ENCODE peak calls at places on chromosomes 16 and 17, in four cellular contexts. N is GM23338, R is AG04450, A is RWPE1. B is an unnamed sample.

GRCh38 chr17:29918922-29919856 is 10.8 kb downstream of the SSH2 start:
- DNase-seq in N (no peak), R (no peak), A (peak), B (no peak)

GRCh38 chr16:13907431-13907830 is 12.5 kb upstream of the ERCC4 start:
- DNase-seq in N (no peak), R (no peak), A (no peak), B (no peak)

GRCh38 chr16:26594666-26595065 is 472.1 kb upstream of the C16orf82 start:
- DNase-seq in N (no peak), R (no peak), A (no peak), B (no peak)

GRCh38 chr17:55731586-55732250 is 9.1 kb upstream of the TMEM100 start:
- DNase-seq in N (peak), R (no peak), A (no peak), B (no peak)

GRCh38 chr17:48546924-48547838 is 2.3 kb upstream of the HOXB2 start:
- DNase-seq in N (no peak), R (no peak), A (no peak), B (no peak)

GRCh38 chr17:28745052-28745776 is 1.4 kb downstream of the TRAF4 start:
- DNase-seq in N (peak), R (no peak), A (no peak), B (peak)

GRCh38 chr16:83533193-83533592 is 274.6 kb upstream of the HSBP1 start:
- DNase-seq in N (no peak), R (no peak), A (peak), B (no peak)

GRCh38 chr16:31451681-31452351 is 7.5 kb upstream of the ARMC5 start:
- DNase-seq in N (peak), R (peak), A (peak), B (no peak)

GRCh38 chr17:43517615-43518386 is 28.3 kb downstream of the ETV4 start:
- DNase-seq in N (no peak), R (no peak), A (no peak), B (peak)

DNA sequence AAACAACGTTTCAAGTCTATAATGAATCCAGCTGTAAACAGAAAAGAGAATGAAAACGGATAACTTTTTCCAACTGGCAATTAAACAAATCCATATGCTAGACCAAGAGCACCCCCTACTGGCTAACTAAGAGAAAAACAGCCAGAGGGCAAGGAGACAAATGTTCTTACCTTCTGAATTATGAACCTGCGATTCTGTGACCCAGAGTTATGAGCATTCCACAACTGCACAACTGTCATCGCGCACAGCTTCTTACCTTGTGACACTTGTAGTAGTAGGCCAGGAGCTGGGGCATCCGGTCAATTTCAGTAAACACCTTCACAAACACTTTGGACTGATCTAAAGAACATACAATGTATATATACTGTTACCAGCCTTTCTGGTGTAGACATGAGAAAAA is 18.6 kb downstream of the COG7 start:
- DNase-seq in N (peak), R (peak), A (peak), B (peak)
- H3K27ac ChIP-seq in N (no peak), R (no peak), A (no peak), B (no peak)

DNA sequence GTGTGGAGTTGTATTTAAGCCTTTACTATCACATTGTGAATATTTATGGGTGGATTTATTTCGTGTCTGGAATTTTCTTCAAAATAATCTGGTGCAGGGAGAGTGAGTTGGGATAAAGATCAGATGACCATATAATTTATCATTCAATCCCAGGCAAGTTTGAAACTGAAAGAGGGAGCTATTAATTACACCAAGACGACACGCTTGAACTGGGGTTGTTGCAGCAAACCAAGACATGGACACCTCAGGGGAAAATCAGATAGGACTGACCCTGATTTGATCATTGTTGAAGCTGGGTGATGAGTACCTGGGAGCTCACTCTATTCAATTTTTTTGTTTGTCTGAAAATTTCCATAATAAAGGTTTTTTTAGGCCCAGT is 42.2 kb downstream of the LDHD start:
- DNase-seq in N (no peak), R (no peak), A (no peak), B (no peak)
- H3K27ac ChIP-seq in N (no peak), R (no peak), A (no peak), B (no peak)

GRCh38 chr16:2026461-2027023 is at the start of gene NHERF2:
- DNase-seq in N (peak), R (no peak), A (peak), B (no peak)

GRCh38 chr16:2025251-2025650 is 1.5 kb upstream of the NHERF2 start:
- DNase-seq in N (no peak), R (no peak), A (no peak), B (no peak)

GRCh38 chr16:2027024-2028010 is 615 bp downstream of the NHERF2 start:
- DNase-seq in N (no peak), R (no peak), A (no peak), B (no peak)

GRCh38 chr16:2024026-2024425 is 2.7 kb upstream of the NHERF2 start:
- DNase-seq in N (no peak), R (no peak), A (no peak), B (no peak)

GRCh38 chr16:2025878-2026460 is 733 bp upstream of the NHERF2 start:
- DNase-seq in N (no peak), R (no peak), A (no peak), B (no peak)
- H3K27ac ChIP-seq in N (no peak), R (no peak), A (peak), B (no peak)

GRCh38 chr17:10798332-10798749 is 5.6 kb downstream of the TMEM238L start:
- DNase-seq in N (no peak), R (no peak), A (no peak), B (no peak)

GRCh38 chr17:10793256-10793655 is 10.6 kb downstream of the TMEM238L start:
- DNase-seq in N (no peak), R (no peak), A (no peak), B (no peak)

GRCh38 chr17:10799407-10799806 is 4.5 kb downstream of the TMEM238L start:
- DNase-seq in N (no peak), R (no peak), A (no peak), B (no peak)

GRCh38 chr17:10798910-10799309 is 5.0 kb downstream of the TMEM238L start:
- DNase-seq in N (no peak), R (no peak), A (no peak), B (no peak)

GRCh38 chr17:10797848-10798328 is 6.0 kb downstream of the TMEM238L start:
- DNase-seq in N (no peak), R (no peak), A (no peak), B (no peak)
- H3K27ac ChIP-seq in N (no peak), R (no peak), A (no peak), B (peak)

DNA sequence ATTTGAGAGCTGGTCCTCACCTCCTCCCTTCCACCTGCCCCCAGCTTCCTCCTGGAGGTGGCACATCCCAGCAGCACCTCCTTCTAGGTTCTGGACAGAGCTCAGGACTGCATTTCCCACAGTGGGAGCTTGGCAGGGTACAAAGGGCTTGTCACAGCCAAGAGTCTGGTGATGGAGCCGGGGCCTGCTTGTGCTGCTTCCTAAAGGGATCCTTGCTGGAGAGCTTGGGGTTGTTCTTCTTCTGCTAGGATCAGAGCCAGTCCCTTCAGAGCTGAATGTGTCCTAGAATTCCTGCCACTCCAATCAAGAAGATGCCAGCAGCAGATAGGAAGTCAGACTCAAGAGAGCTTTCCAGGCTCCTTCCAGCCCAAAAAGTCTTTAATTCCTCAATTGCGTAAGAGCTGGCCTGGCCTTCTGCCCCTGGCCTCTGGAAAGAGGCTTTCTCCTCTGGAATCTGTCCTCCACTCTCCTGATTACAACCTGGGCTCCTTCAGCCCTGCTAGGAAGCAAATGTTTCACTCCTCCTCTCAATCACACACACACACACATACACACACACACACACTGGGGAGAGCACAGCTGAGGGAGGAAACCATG is 4.4 kb downstream of the CD300E start:
- DNase-seq in N (no peak), R (no peak), A (no peak), B (no peak)
- H3K27ac ChIP-seq in N (no peak), R (no peak), A (no peak), B (no peak)

GRCh38 chr16:70701998-70702397 is 16.1 kb upstream of the MTSS2 start:
- DNase-seq in N (no peak), R (no peak), A (no peak), B (no peak)
- H3K27ac ChIP-seq in N (no peak), R (peak), A (peak), B (peak)

GRCh38 chr17:42198897-42199296 is 4.6 kb upstream of the GHDC start:
- DNase-seq in N (no peak), R (no peak), A (no peak), B (no peak)
- H3K27ac ChIP-seq in N (peak), R (no peak), A (no peak), B (no peak)

GRCh38 chr17:79331492-79331891 is 256.9 kb downstream of the ENGASE start:
- DNase-seq in N (no peak), R (no peak), A (peak), B (no peak)

GRCh38 chr17:79332011-79332410 is 257.4 kb downstream of the ENGASE start:
- DNase-seq in N (peak), R (no peak), A (no peak), B (no peak)

GRCh38 chr17:79326814-79327213 is 252.2 kb downstream of the ENGASE start:
- DNase-seq in N (no peak), R (no peak), A (no peak), B (no peak)

GRCh38 chr17:79330229-79330628 is 255.6 kb downstream of the ENGASE start:
- DNase-seq in N (no peak), R (no peak), A (no peak), B (no peak)

GRCh38 chr17:79330696-79331095 is 256.1 kb downstream of the ENGASE start:
- DNase-seq in N (no peak), R (no peak), A (no peak), B (no peak)
- H3K27ac ChIP-seq in N (no peak), R (no peak), A (no peak), B (no peak)

B was measured in caudate nucleus.